ENCODE peak calls at places on chromosomes 1 and 21, in nine cellular contexts. One of them, this sample, is unnamed.

GRCh38 chr1:15618685-15619525 is 1.6 kb downstream of the DDI2 start:
- DNase-seq in AG04450: peak; percentile 38
- DNase-seq in astrocyte of the cerebellum: no peak
- DNase-seq in GM20000: no peak
- DNase-seq in foreskin fibroblast: peak; percentile 74
- DNase-seq in GM23338: no peak
- DNase-seq in RWPE1: no peak
- DNase-seq in left ventricle myocardium inferior: no peak
- DNase-seq in foreskin keratinocyte: peak; percentile 39
- DNase-seq in this sample: no peak

GRCh38 chr1:162141273-162142023 is 72.0 kb downstream of the NOS1AP start:
- DNase-seq in foreskin keratinocyte: peak; percentile 78
- DNase-seq in foreskin fibroblast: peak; percentile 78
- DNase-seq in left ventricle myocardium inferior: no peak
- DNase-seq in GM20000: no peak
- DNase-seq in astrocyte of the cerebellum: peak; percentile 15
- DNase-seq in RWPE1: peak; percentile 82
- DNase-seq in GM23338: no peak
- DNase-seq in AG04450: no peak
- DNase-seq in this sample: no peak

GRCh38 chr1:30378991-30379581 is 344.3 kb downstream of the MATN1 start:
- DNase-seq in GM20000: no peak
- DNase-seq in left ventricle myocardium inferior: no peak
- DNase-seq in RWPE1: peak; percentile 48
- DNase-seq in astrocyte of the cerebellum: peak; percentile 71
- DNase-seq in foreskin keratinocyte: peak; percentile 90
- DNase-seq in AG04450: peak; percentile 20
- DNase-seq in foreskin fibroblast: peak; percentile 88
- DNase-seq in GM23338: no peak
- DNase-seq in this sample: peak; percentile 50

GRCh38 chr1:118954286-118954890 is 33.8 kb downstream of the TBX15 start:
- DNase-seq in RWPE1: no peak
- DNase-seq in left ventricle myocardium inferior: no peak
- DNase-seq in astrocyte of the cerebellum: no peak
- DNase-seq in GM23338: no peak
- DNase-seq in GM20000: no peak
- DNase-seq in foreskin keratinocyte: no peak
- DNase-seq in foreskin fibroblast: no peak
- DNase-seq in AG04450: no peak
- DNase-seq in this sample: no peak

GRCh38 chr1:115642168-115643072 is 650 bp downstream of the VANGL1 start:
- DNase-seq in foreskin fibroblast: peak; percentile 66
- DNase-seq in RWPE1: peak; percentile 54
- DNase-seq in left ventricle myocardium inferior: peak; percentile 43
- DNase-seq in GM20000: peak; percentile 83
- DNase-seq in foreskin keratinocyte: peak; percentile 64
- DNase-seq in AG04450: no peak
- DNase-seq in GM23338: peak; percentile 59
- DNase-seq in astrocyte of the cerebellum: no peak
- DNase-seq in this sample: peak; percentile 61

GRCh38 chr1:234544094-234544579 is 65.2 kb upstream of the TARBP1 start:
- DNase-seq in foreskin fibroblast: peak; percentile 98
- DNase-seq in GM23338: no peak
- DNase-seq in left ventricle myocardium inferior: peak; percentile 55
- DNase-seq in AG04450: peak; percentile 96
- DNase-seq in RWPE1: peak; percentile 66
- DNase-seq in foreskin keratinocyte: peak; percentile 94
- DNase-seq in astrocyte of the cerebellum: peak; percentile 88
- DNase-seq in GM20000: no peak
- DNase-seq in this sample: no peak

GRCh38 chr1:226865590-226865989 is 4.8 kb upstream of the PSEN2 start:
- DNase-seq in foreskin fibroblast: no peak
- DNase-seq in RWPE1: no peak
- DNase-seq in GM20000: no peak
- DNase-seq in left ventricle myocardium inferior: no peak
- DNase-seq in GM23338: no peak
- DNase-seq in AG04450: no peak
- DNase-seq in foreskin keratinocyte: no peak
- DNase-seq in astrocyte of the cerebellum: no peak
- DNase-seq in this sample: no peak

GRCh38 chr1:39960461-39960958 is 5.6 kb downstream of the MFSD2A start:
- DNase-seq in RWPE1: peak; percentile 65
- DNase-seq in foreskin keratinocyte: peak; percentile 87
- DNase-seq in foreskin fibroblast: no peak
- DNase-seq in GM23338: no peak
- DNase-seq in astrocyte of the cerebellum: no peak
- DNase-seq in AG04450: no peak
- DNase-seq in left ventricle myocardium inferior: peak; percentile 27
- DNase-seq in GM20000: peak; percentile 59
- DNase-seq in this sample: no peak

GRCh38 chr1:94831636-94832035 is 11.5 kb downstream of the SLC44A3 start:
- DNase-seq in RWPE1: no peak
- DNase-seq in GM20000: no peak
- DNase-seq in left ventricle myocardium inferior: no peak
- DNase-seq in foreskin fibroblast: no peak
- DNase-seq in GM23338: no peak
- DNase-seq in foreskin keratinocyte: no peak
- DNase-seq in AG04450: no peak
- DNase-seq in astrocyte of the cerebellum: no peak
- DNase-seq in this sample: no peak

GRCh38 chr1:163168053-163168452 is 34.7 kb downstream of the RGS5 start:
- DNase-seq in foreskin keratinocyte: peak; percentile 90
- DNase-seq in left ventricle myocardium inferior: no peak
- DNase-seq in astrocyte of the cerebellum: peak; percentile 94
- DNase-seq in GM23338: no peak
- DNase-seq in foreskin fibroblast: peak; percentile 98
- DNase-seq in GM20000: no peak
- DNase-seq in AG04450: peak; percentile 85
- DNase-seq in RWPE1: peak; percentile 91
- DNase-seq in this sample: no peak

GRCh38 chr1:147080671-147081394 is 91.4 kb downstream of the PRKAB2 start:
- DNase-seq in foreskin keratinocyte: peak; percentile 26
- DNase-seq in foreskin fibroblast: no peak
- DNase-seq in GM23338: peak; percentile 73
- DNase-seq in GM20000: no peak
- DNase-seq in left ventricle myocardium inferior: no peak
- DNase-seq in RWPE1: no peak
- DNase-seq in AG04450: no peak
- DNase-seq in astrocyte of the cerebellum: no peak
- DNase-seq in this sample: peak; percentile 35

GRCh38 chr21:46191257-46191685 is 7.0 kb upstream of the SPATC1L start:
- DNase-seq in AG04450: peak; percentile 52
- DNase-seq in foreskin keratinocyte: peak; percentile 32
- DNase-seq in astrocyte of the cerebellum: peak; percentile 68
- DNase-seq in RWPE1: peak; percentile 64
- DNase-seq in left ventricle myocardium inferior: no peak
- DNase-seq in GM20000: no peak
- DNase-seq in GM23338: no peak
- DNase-seq in foreskin fibroblast: peak; percentile 90
- DNase-seq in this sample: no peak

GRCh38 chr1:161013591-161014513 is 7.1 kb downstream of the F11R start:
- DNase-seq in foreskin fibroblast: peak; percentile 54
- DNase-seq in astrocyte of the cerebellum: no peak
- DNase-seq in GM20000: peak; percentile 82
- DNase-seq in RWPE1: peak; percentile 90
- DNase-seq in foreskin keratinocyte: peak; percentile 92
- DNase-seq in GM23338: peak; percentile 93
- DNase-seq in left ventricle myocardium inferior: peak; percentile 78
- DNase-seq in AG04450: peak; percentile 32
- DNase-seq in this sample: no peak

GRCh38 chr1:106120789-106121188 is 935.7 kb upstream of the PRMT6 start:
- DNase-seq in foreskin fibroblast: no peak
- DNase-seq in astrocyte of the cerebellum: no peak
- DNase-seq in GM23338: no peak
- DNase-seq in RWPE1: no peak
- DNase-seq in left ventricle myocardium inferior: no peak
- DNase-seq in GM20000: no peak
- DNase-seq in AG04450: no peak
- DNase-seq in foreskin keratinocyte: no peak
- DNase-seq in this sample: no peak

GRCh38 chr1:26361605-26362122 is 7.7 kb upstream of the CRYBG2 start:
- DNase-seq in astrocyte of the cerebellum: no peak
- DNase-seq in RWPE1: no peak
- DNase-seq in GM23338: no peak
- DNase-seq in GM20000: no peak
- DNase-seq in AG04450: no peak
- DNase-seq in foreskin keratinocyte: no peak
- DNase-seq in left ventricle myocardium inferior: no peak
- DNase-seq in foreskin fibroblast: no peak
- DNase-seq in this sample: no peak
- TF ChIP-seq CTCF in astrocyte of the cerebellum: peak; percentile 10
- TF ChIP-seq CTCF in RWPE1: no peak
- TF ChIP-seq CTCF in GM23338: no peak
- TF ChIP-seq CTCF in GM20000: no peak
- TF ChIP-seq CTCF in AG04450: no peak
- TF ChIP-seq CTCF in foreskin keratinocyte: no peak
- TF ChIP-seq CTCF in left ventricle myocardium inferior: no peak
- TF ChIP-seq CTCF in foreskin fibroblast: no peak
- TF ChIP-seq CTCF in this sample: no peak

GRCh38 chr1:35655196-35655595 is 13.9 kb upstream of the PSMB2 start:
- DNase-seq in RWPE1: no peak
- DNase-seq in AG04450: no peak
- DNase-seq in left ventricle myocardium inferior: no peak
- DNase-seq in foreskin keratinocyte: no peak
- DNase-seq in GM23338: no peak
- DNase-seq in foreskin fibroblast: no peak
- DNase-seq in astrocyte of the cerebellum: no peak
- DNase-seq in GM20000: no peak
- DNase-seq in this sample: no peak

GRCh38 chr1:35657851-35658250 is 16.5 kb upstream of the PSMB2 start:
- DNase-seq in RWPE1: no peak
- DNase-seq in foreskin fibroblast: no peak
- DNase-seq in left ventricle myocardium inferior: no peak
- DNase-seq in GM23338: no peak
- DNase-seq in astrocyte of the cerebellum: no peak
- DNase-seq in AG04450: no peak
- DNase-seq in GM20000: no peak
- DNase-seq in foreskin keratinocyte: no peak
- DNase-seq in this sample: no peak

GRCh38 chr1:35656148-35656862 is 15.0 kb upstream of the PSMB2 start:
- DNase-seq in left ventricle myocardium inferior: no peak
- DNase-seq in RWPE1: no peak
- DNase-seq in AG04450: no peak
- DNase-seq in foreskin keratinocyte: no peak
- DNase-seq in GM23338: no peak
- DNase-seq in astrocyte of the cerebellum: no peak
- DNase-seq in GM20000: no peak
- DNase-seq in foreskin fibroblast: peak; percentile 71
- DNase-seq in this sample: no peak

GRCh38 chr1:35659589-35659988 is 18.3 kb upstream of the PSMB2 start:
- DNase-seq in foreskin fibroblast: no peak
- DNase-seq in GM23338: no peak
- DNase-seq in left ventricle myocardium inferior: no peak
- DNase-seq in RWPE1: no peak
- DNase-seq in GM20000: no peak
- DNase-seq in astrocyte of the cerebellum: no peak
- DNase-seq in AG04450: no peak
- DNase-seq in foreskin keratinocyte: no peak
- DNase-seq in this sample: no peak

GRCh38 chr1:35656863-35657232 is 15.5 kb upstream of the PSMB2 start:
- DNase-seq in AG04450: no peak
- DNase-seq in GM20000: no peak
- DNase-seq in foreskin keratinocyte: no peak
- DNase-seq in RWPE1: no peak
- DNase-seq in GM23338: no peak
- DNase-seq in astrocyte of the cerebellum: no peak
- DNase-seq in left ventricle myocardium inferior: no peak
- DNase-seq in foreskin fibroblast: peak; percentile 34
- DNase-seq in this sample: no peak
- TF ChIP-seq CTCF in AG04450: no peak
- TF ChIP-seq CTCF in GM20000: no peak
- TF ChIP-seq CTCF in foreskin keratinocyte: no peak
- TF ChIP-seq CTCF in RWPE1: no peak
- TF ChIP-seq CTCF in GM23338: no peak
- TF ChIP-seq CTCF in astrocyte of the cerebellum: no peak
- TF ChIP-seq CTCF in left ventricle myocardium inferior: no peak
- TF ChIP-seq CTCF in foreskin fibroblast: no peak
- TF ChIP-seq CTCF in this sample: no peak

DNA sequence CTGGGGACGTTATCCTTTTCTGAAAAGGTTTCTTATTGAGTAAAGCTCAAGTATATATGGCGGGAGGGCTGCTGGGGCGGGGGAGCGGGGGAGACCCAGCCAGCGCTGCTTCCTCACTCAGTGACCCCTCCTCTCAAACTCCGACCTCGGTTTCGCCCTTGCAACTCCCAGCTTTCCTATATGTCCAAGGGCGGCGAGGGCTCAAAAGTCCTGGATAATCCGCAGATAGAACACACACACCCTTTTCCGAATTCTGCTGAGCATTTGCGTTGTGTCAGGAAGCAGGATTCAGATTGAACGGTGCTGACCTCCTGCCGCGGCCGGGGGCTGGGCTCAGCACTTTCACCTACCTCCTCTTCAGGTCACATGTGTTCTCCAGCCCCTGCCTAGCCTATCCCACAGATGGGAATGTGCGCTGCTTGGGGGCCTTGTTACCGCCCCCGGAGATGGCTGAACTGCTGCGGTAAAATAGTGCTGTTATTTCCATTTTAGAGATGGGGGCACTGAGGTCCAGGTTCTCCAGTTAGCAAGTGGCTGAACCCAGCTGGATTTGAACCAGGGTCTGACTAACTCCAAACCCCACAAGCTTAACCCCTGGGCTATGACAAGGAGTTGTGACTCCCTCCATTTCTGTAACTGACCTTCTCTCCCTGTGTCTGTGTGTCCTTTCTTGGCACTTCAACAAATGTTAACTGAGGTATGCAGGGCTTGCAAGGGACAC is 795 bp upstream of the AHDC1 start:
- DNase-seq in foreskin fibroblast: no peak
- DNase-seq in left ventricle myocardium inferior: no peak
- DNase-seq in GM23338: peak; percentile 68
- DNase-seq in RWPE1: no peak
- DNase-seq in foreskin keratinocyte: no peak
- DNase-seq in astrocyte of the cerebellum: no peak
- DNase-seq in AG04450: no peak
- DNase-seq in GM20000: no peak
- DNase-seq in this sample: peak; percentile 38
- TF ChIP-seq CTCF in foreskin fibroblast: no peak
- TF ChIP-seq CTCF in left ventricle myocardium inferior: no peak
- TF ChIP-seq CTCF in GM23338: no peak
- TF ChIP-seq CTCF in RWPE1: no peak
- TF ChIP-seq CTCF in foreskin keratinocyte: no peak
- TF ChIP-seq CTCF in astrocyte of the cerebellum: no peak
- TF ChIP-seq CTCF in AG04450: no peak
- TF ChIP-seq CTCF in GM20000: no peak
- TF ChIP-seq CTCF in this sample: no peak

DNA sequence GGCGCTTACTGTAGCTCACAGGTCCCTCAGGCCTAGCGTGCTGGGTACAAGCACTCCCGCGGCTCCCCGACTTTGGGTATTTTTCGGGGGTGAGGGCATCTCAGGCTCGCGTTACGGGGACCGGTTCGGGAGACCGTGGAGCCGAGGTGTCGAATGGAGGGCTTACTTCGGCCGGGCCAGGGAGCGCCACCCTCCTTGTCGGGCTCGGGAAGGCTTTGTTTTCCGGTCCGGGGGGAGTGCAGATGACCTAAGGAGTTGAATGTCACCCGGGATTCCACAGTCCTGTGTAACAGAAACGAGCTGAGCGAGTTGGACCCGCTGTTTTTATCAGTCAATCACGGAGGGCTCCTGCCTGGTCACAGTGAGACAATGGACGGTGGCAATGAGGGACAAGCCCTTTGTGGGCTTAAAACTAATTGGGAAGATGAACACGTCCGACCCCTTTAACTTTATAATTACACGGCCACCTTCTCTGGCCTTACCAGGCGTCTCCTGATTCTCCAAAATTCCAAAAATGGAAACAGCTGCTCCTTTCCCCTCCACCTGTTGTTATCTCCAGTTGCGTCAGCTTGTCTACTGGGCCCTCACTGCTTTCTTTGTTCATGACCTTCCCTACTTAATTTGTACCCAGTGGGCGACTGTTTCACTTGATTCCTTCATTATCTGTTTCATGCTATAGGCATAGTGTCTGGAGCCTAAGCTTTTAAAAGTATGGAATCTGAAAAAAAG is 912 bp upstream of the TRIM45 start:
- DNase-seq in AG04450: no peak
- DNase-seq in RWPE1: no peak
- DNase-seq in foreskin keratinocyte: no peak
- DNase-seq in foreskin fibroblast: no peak
- DNase-seq in astrocyte of the cerebellum: no peak
- DNase-seq in left ventricle myocardium inferior: no peak
- DNase-seq in GM20000: no peak
- DNase-seq in GM23338: no peak
- DNase-seq in this sample: no peak
- TF ChIP-seq CTCF in AG04450: no peak
- TF ChIP-seq CTCF in RWPE1: peak; percentile 41
- TF ChIP-seq CTCF in foreskin keratinocyte: no peak
- TF ChIP-seq CTCF in foreskin fibroblast: no peak
- TF ChIP-seq CTCF in astrocyte of the cerebellum: no peak
- TF ChIP-seq CTCF in left ventricle myocardium inferior: no peak
- TF ChIP-seq CTCF in GM20000: no peak
- TF ChIP-seq CTCF in GM23338: no peak
- TF ChIP-seq CTCF in this sample: no peak

This sample was measured in nephron progenitor cell.